ENCODE peak calls at places on chromosome 2, in five cellular contexts. L is WTC11, F is K562, I is HCT116, E is GM12878. X is an unnamed sample.

GRCh38 chr2:32291746-32292145 is 14.0 kb downstream of the YIPF4 start:
- DNase-seq in E (no peak), F (no peak), L (no peak), I (no peak), X (no peak)

GRCh38 chr2:215188078-215188477 is 49.7 kb upstream of the ABCA12 start:
- DNase-seq in F (no peak), E (no peak), I (no peak), L (no peak), X (no peak)

GRCh38 chr2:8090748-8091700 is 590.8 kb upstream of the ID2 start:
- DNase-seq in I (peak), E (peak), L (no peak), F (peak), X (no peak)

GRCh38 chr2:240433973-240434727 is 1.3 kb upstream of the GPC1 start:
- DNase-seq in I (peak), L (no peak), E (no peak), F (peak), X (no peak)

GRCh38 chr2:154900963-154901517 is 202.5 kb downstream of the KCNJ3 start:
- DNase-seq in I (no peak), L (no peak), E (no peak), F (no peak), X (no peak)

GRCh38 chr2:67400560-67401464 is 3.7 kb downstream of the ETAA1 start:
- DNase-seq in L (no peak), E (no peak), I (no peak), F (no peak), X (no peak)

GRCh38 chr2:202023198-202023903 is 10.3 kb upstream of the FZD7 start:
- DNase-seq in F (no peak), E (no peak), L (peak), I (no peak), X (no peak)

GRCh38 chr2:40372278-40372580 is 79.7 kb downstream of the SLC8A1 start:
- DNase-seq in F (no peak), L (no peak), I (no peak), E (no peak), X (no peak)

GRCh38 chr2:127217470-127218325 is 2.4 kb downstream of the CYP27C1 start:
- DNase-seq in E (no peak), L (no peak), I (peak), F (no peak), X (no peak)

GRCh38 chr2:240277073-240277806 is 136.8 kb upstream of the OTOS start:
- DNase-seq in I (no peak), E (no peak), L (no peak), F (no peak), X (no peak)

GRCh38 chr2:120914839-120915521 is 179.3 kb downstream of the GLI2 start:
- DNase-seq in L (no peak), E (no peak), I (no peak), F (peak), X (no peak)

GRCh38 chr2:190583507-190584337 is 49.2 kb upstream of the NEMP2 start:
- DNase-seq in L (no peak), E (peak), F (no peak), I (no peak), X (no peak)

GRCh38 chr2:206250041-206250897 is 24.2 kb upstream of the ZDBF2 start:
- DNase-seq in F (no peak), E (no peak), I (no peak), L (peak), X (no peak)

GRCh38 chr2:166365803-166366420 is 9.8 kb downstream of the SCN9A start:
- DNase-seq in E (no peak), F (no peak), L (no peak), I (no peak), X (no peak)

GRCh38 chr2:219453691-219454131 is 19.1 kb downstream of the SPEG start:
- DNase-seq in F (no peak), I (no peak), L (no peak), E (no peak), X (no peak)

GRCh38 chr2:204453730-204454167 is 91.5 kb upstream of the PARD3B start:
- DNase-seq in L (peak), F (no peak), E (no peak), I (no peak), X (peak)

GRCh38 chr2:218000137-218000536 is 2.7 kb downstream of the TNS1 start:
- DNase-seq in I (no peak), L (no peak), F (no peak), E (no peak), X (no peak)

GRCh38 chr2:217396165-217396564 is 536.3 kb upstream of the TNP1 start:
- DNase-seq in E (no peak), L (no peak), I (no peak), F (no peak), X (no peak)

GRCh38 chr2:3066831-3067230 is 310.8 kb downstream of the EIPR1 start:
- DNase-seq in E (no peak), I (no peak), L (no peak), F (no peak), X (no peak)

GRCh38 chr2:124024491-124025348 is at the start of gene CNTNAP5:
- DNase-seq in L (peak), I (no peak), E (no peak), F (peak), X (peak)

GRCh38 chr2:122737429-122738077 is 982.1 kb downstream of the TSN start:
- DNase-seq in F (no peak), L (no peak), I (no peak), E (peak), X (no peak)

GRCh38 chr2:165772183-165772582 is 21.9 kb downstream of the GALNT3 start:
- DNase-seq in E (no peak), I (no peak), L (no peak), F (no peak), X (no peak)

GRCh38 chr2:138084206-138084605 is 119.9 kb downstream of the HNMT start:
- DNase-seq in E (no peak), I (no peak), F (no peak), L (no peak), X (no peak)

GRCh38 chr2:192655916-192656315 is 461.2 kb upstream of the TMEFF2 start:
- DNase-seq in E (no peak), F (no peak), L (no peak), I (no peak), X (no peak)

GRCh38 chr2:221104391-221104811 is 467.7 kb downstream of the EPHA4 start:
- DNase-seq in E (no peak), F (no peak), I (no peak), L (peak), X (no peak)

GRCh38 chr2:32623311-32623706 is 4.5 kb upstream of the TTC27 start:
- DNase-seq in F (no peak), I (no peak), L (no peak), E (no peak), X (no peak)

GRCh38 chr2:59888015-59888414 is 665.4 kb downstream of the BCL11A start:
- DNase-seq in E (peak), I (no peak), L (peak), F (no peak), X (no peak)

GRCh38 chr2:222353998-222354397 is 55.2 kb upstream of the PAX3 start:
- DNase-seq in I (no peak), E (no peak), L (no peak), F (no peak), X (no peak)

GRCh38 chr2:47094519-47095155 is 60.5 kb downstream of the STPG4 start:
- DNase-seq in F (no peak), I (no peak), E (no peak), L (no peak), X (no peak)

GRCh38 chr2:1670636-1671035 is 73.7 kb downstream of the PXDN start:
- DNase-seq in E (no peak), F (no peak), I (no peak), L (no peak), X (no peak)

GRCh38 chr2:86097114-86097896 is 8.4 kb downstream of the POLR1A start:
- DNase-seq in L (no peak), F (no peak), I (no peak), E (no peak), X (no peak)

GRCh38 chr2:42804891-42805290 is 12.5 kb upstream of the HAAO start:
- DNase-seq in E (no peak), I (no peak), F (no peak), L (no peak), X (no peak)

GRCh38 chr2:179226203-179226960 is 38.2 kb downstream of the SESTD1 start:
- DNase-seq in E (no peak), F (no peak), L (no peak), I (no peak), X (no peak)

GRCh38 chr2:136131961-136132839 is 14.3 kb upstream of the CXCR4 start:
- DNase-seq in L (no peak), E (peak), F (no peak), I (no peak), X (no peak)

GRCh38 chr2:46689993-46690392 is 210.6 kb downstream of the TMEM247 start:
- DNase-seq in E (no peak), F (no peak), I (no peak), L (no peak), X (no peak)

GRCh38 chr2:201661366-201661765 is 18.1 kb upstream of the TMEM237 start:
- DNase-seq in E (no peak), I (no peak), F (no peak), L (no peak), X (no peak)

GRCh38 chr2:226984461-226985226 is 148.8 kb downstream of the RHBDD1 start:
- DNase-seq in F (peak), L (no peak), I (no peak), E (peak), X (no peak)
- TF ChIP-seq SP1 in F (no peak), L (no peak), I (no peak), E (peak), X (no peak)

DNA sequence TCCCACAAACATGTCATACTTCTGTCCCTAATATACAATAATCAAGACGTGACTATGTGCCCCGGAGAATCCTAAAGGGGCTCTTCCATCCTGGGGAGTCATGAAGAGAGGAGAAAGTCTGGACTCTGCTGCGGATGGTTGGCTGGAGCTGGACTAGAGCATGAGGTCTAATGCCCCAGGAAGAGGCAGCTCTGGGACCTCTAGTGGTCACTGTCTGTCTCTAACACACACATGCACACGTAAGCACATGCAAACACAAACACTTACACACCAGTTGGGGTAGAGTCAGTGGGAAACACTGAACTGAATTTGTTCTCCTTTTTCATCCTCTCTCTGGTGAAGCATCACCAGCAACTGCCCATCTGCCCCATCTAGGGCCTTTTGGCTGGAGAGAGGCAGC is 271.6 kb downstream of the TDRD15 start:
- DNase-seq in L (no peak), E (no peak), F (peak), I (no peak), X (peak)
- TF ChIP-seq SP1 in L (no peak), E (no peak), F (no peak), I (no peak), X (no peak)

GRCh38 chr2:118822572-118822971 is 24.9 kb downstream of the EN1 start:
- DNase-seq in F (no peak), I (no peak), L (no peak), E (no peak), X (no peak)
- TF ChIP-seq SP1 in F (no peak), I (no peak), L (no peak), E (no peak), X (no peak)

GRCh38 chr2:54866868-54867267 is 143.4 kb downstream of the EML6 start:
- DNase-seq in F (no peak), L (no peak), I (no peak), E (peak), X (no peak)
- TF ChIP-seq SP1 in F (no peak), L (no peak), I (no peak), E (no peak), X (no peak)

GRCh38 chr2:237497009-237497819 is 10.2 kb downstream of the MLPH start:
- DNase-seq in F (no peak), E (no peak), I (no peak), L (peak), X (no peak)
- TF ChIP-seq SP1 in F (no peak), E (no peak), I (no peak), L (no peak), X (no peak)

GRCh38 chr2:231201475-231201814 is 3.0 kb downstream of the ARMC9 start:
- DNase-seq in E (no peak), I (no peak), F (no peak), L (no peak), X (no peak)

GRCh38 chr2:231200805-231201474 is 2.5 kb downstream of the ARMC9 start:
- DNase-seq in I (no peak), E (no peak), F (peak), L (no peak), X (no peak)

GRCh38 chr2:231198291-231199173 is at the start of gene ARMC9:
- DNase-seq in F (peak), E (peak), I (no peak), L (peak), X (peak)

GRCh38 chr2:231197741-231198290 is 615 bp upstream of the ARMC9 start:
- DNase-seq in I (no peak), L (no peak), E (no peak), F (no peak), X (no peak)

DNA sequence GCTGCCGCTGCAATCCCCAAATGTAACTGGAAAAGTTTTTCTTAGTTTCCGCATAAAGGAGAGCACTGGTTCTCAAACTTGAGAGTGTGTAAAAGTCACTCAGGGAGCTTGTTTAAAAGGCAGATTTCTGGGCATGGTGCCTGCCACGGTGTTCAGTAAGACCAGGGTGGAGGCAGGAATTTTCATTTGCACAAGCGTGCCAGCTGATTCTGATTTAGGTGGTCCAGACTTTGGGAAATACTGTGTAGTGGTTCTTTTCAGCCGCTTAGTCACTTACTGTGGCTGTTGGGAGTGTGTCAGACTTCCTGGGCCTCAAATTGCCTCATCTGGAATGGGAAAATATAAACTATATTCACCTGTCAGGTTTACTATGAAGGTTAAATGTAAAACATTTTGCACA is 788 bp downstream of the ARMC9 start:
- DNase-seq in E (no peak), L (no peak), F (no peak), I (no peak), X (no peak)
- TF ChIP-seq SP1 in E (no peak), L (no peak), F (no peak), I (no peak), X (no peak)

GRCh38 chr2:63544017-63544627 is 44.2 kb downstream of the WDPCP start:
- DNase-seq in E (no peak), L (no peak), F (no peak), I (no peak), X (no peak)
- TF ChIP-seq SP1 in E (no peak), L (no peak), F (no peak), I (no peak), X (no peak)

X was measured in HEK293T.